ENCODE peak calls at places on chromosomes 6 and 20, in eight cellular contexts. One of them, this sample, is unnamed.

GRCh38 chr6:144349690-144350132 is 64.6 kb downstream of the UTRN start:
- DNase-seq in hepatocyte: no peak
- DNase-seq in AG04450: no peak
- DNase-seq in esophagus squamous epithelium: no peak
- DNase-seq in colonic mucosa: no peak
- DNase-seq in GM23338: no peak
- DNase-seq in A549: no peak
- DNase-seq in cardiac muscle cell: no peak
- DNase-seq in this sample: no peak

GRCh38 chr20:44658810-44659209 is 7.3 kb upstream of the ADA start:
- DNase-seq in AG04450: no peak
- DNase-seq in hepatocyte: no peak
- DNase-seq in GM23338: no peak
- DNase-seq in A549: no peak
- DNase-seq in colonic mucosa: no peak
- DNase-seq in esophagus squamous epithelium: no peak
- DNase-seq in cardiac muscle cell: no peak
- DNase-seq in this sample: no peak

GRCh38 chr6:129140571-129140970 is 257.6 kb downstream of the LAMA2 start:
- DNase-seq in esophagus squamous epithelium: no peak
- DNase-seq in A549: no peak
- DNase-seq in colonic mucosa: no peak
- DNase-seq in AG04450: peak
- DNase-seq in hepatocyte: no peak
- DNase-seq in cardiac muscle cell: no peak
- DNase-seq in GM23338: no peak
- DNase-seq in this sample: no peak

GRCh38 chr6:75154973-75155372 is 50.9 kb downstream of the COL12A1 start:
- DNase-seq in cardiac muscle cell: no peak
- DNase-seq in A549: no peak
- DNase-seq in esophagus squamous epithelium: no peak
- DNase-seq in hepatocyte: no peak
- DNase-seq in AG04450: no peak
- DNase-seq in GM23338: no peak
- DNase-seq in colonic mucosa: no peak
- DNase-seq in this sample: no peak

GRCh38 chr6:156030053-156030452 is 574.4 kb upstream of the NOX3 start:
- DNase-seq in hepatocyte: no peak
- DNase-seq in colonic mucosa: no peak
- DNase-seq in AG04450: no peak
- DNase-seq in A549: no peak
- DNase-seq in esophagus squamous epithelium: no peak
- DNase-seq in cardiac muscle cell: no peak
- DNase-seq in GM23338: no peak
- DNase-seq in this sample: no peak

GRCh38 chr6:107786709-107787588 is 37.2 kb downstream of the SCML4 start:
- DNase-seq in hepatocyte: no peak
- DNase-seq in AG04450: no peak
- DNase-seq in cardiac muscle cell: peak
- DNase-seq in colonic mucosa: no peak
- DNase-seq in esophagus squamous epithelium: no peak
- DNase-seq in A549: no peak
- DNase-seq in GM23338: no peak
- DNase-seq in this sample: no peak

GRCh38 chr6:96610019-96610418 is 47.1 kb downstream of the FHL5 start:
- DNase-seq in hepatocyte: no peak
- DNase-seq in colonic mucosa: no peak
- DNase-seq in GM23338: no peak
- DNase-seq in AG04450: no peak
- DNase-seq in cardiac muscle cell: no peak
- DNase-seq in A549: no peak
- DNase-seq in esophagus squamous epithelium: no peak
- DNase-seq in this sample: no peak

GRCh38 chr6:140544431-140544830 is 1170.0 kb upstream of the CITED2 start:
- DNase-seq in cardiac muscle cell: no peak
- DNase-seq in GM23338: no peak
- DNase-seq in esophagus squamous epithelium: no peak
- DNase-seq in AG04450: no peak
- DNase-seq in hepatocyte: no peak
- DNase-seq in A549: no peak
- DNase-seq in colonic mucosa: no peak
- DNase-seq in this sample: no peak

GRCh38 chr6:12258591-12258990 is 31.6 kb upstream of the EDN1 start:
- DNase-seq in colonic mucosa: no peak
- DNase-seq in A549: no peak
- DNase-seq in hepatocyte: no peak
- DNase-seq in GM23338: no peak
- DNase-seq in esophagus squamous epithelium: no peak
- DNase-seq in cardiac muscle cell: no peak
- DNase-seq in AG04450: no peak
- DNase-seq in this sample: no peak

GRCh38 chr6:24982231-24982630 is 46.5 kb upstream of the RIPOR2 start:
- DNase-seq in GM23338: no peak
- DNase-seq in A549: no peak
- DNase-seq in AG04450: no peak
- DNase-seq in esophagus squamous epithelium: no peak
- DNase-seq in hepatocyte: no peak
- DNase-seq in cardiac muscle cell: no peak
- DNase-seq in colonic mucosa: no peak
- DNase-seq in this sample: no peak

GRCh38 chr6:12614468-12614867 is 102.1 kb upstream of the PHACTR1 start:
- DNase-seq in cardiac muscle cell: no peak
- DNase-seq in hepatocyte: no peak
- DNase-seq in esophagus squamous epithelium: no peak
- DNase-seq in colonic mucosa: no peak
- DNase-seq in AG04450: no peak
- DNase-seq in A549: no peak
- DNase-seq in GM23338: no peak
- DNase-seq in this sample: no peak

GRCh38 chr6:21080221-21080620 is 513.3 kb upstream of the SOX4 start:
- DNase-seq in AG04450: no peak
- DNase-seq in cardiac muscle cell: no peak
- DNase-seq in A549: no peak
- DNase-seq in esophagus squamous epithelium: no peak
- DNase-seq in GM23338: no peak
- DNase-seq in hepatocyte: no peak
- DNase-seq in colonic mucosa: peak
- DNase-seq in this sample: no peak

GRCh38 chr6:169933251-169933821 is 181.9 kb downstream of the ERMARD start:
- DNase-seq in AG04450: no peak
- DNase-seq in esophagus squamous epithelium: no peak
- DNase-seq in cardiac muscle cell: no peak
- DNase-seq in GM23338: no peak
- DNase-seq in colonic mucosa: peak
- DNase-seq in hepatocyte: no peak
- DNase-seq in A549: no peak
- DNase-seq in this sample: no peak

GRCh38 chr6:8017276-8017701 is 46.9 kb downstream of the BLOC1S5 start:
- DNase-seq in cardiac muscle cell: no peak
- DNase-seq in A549: no peak
- DNase-seq in hepatocyte: no peak
- DNase-seq in GM23338: no peak
- DNase-seq in AG04450: no peak
- DNase-seq in esophagus squamous epithelium: no peak
- DNase-seq in colonic mucosa: no peak
- DNase-seq in this sample: no peak

GRCh38 chr6:159992366-159992765 is 23.5 kb downstream of the IGF2R start:
- DNase-seq in hepatocyte: no peak
- DNase-seq in esophagus squamous epithelium: no peak
- DNase-seq in AG04450: no peak
- DNase-seq in colonic mucosa: no peak
- DNase-seq in cardiac muscle cell: no peak
- DNase-seq in GM23338: no peak
- DNase-seq in A549: no peak
- DNase-seq in this sample: no peak

GRCh38 chr6:159988983-159989454 is 20.1 kb downstream of the IGF2R start:
- DNase-seq in esophagus squamous epithelium: no peak
- DNase-seq in hepatocyte: no peak
- DNase-seq in cardiac muscle cell: no peak
- DNase-seq in GM23338: no peak
- DNase-seq in AG04450: no peak
- DNase-seq in A549: no peak
- DNase-seq in colonic mucosa: no peak
- DNase-seq in this sample: no peak

GRCh38 chr6:159985296-159985940 is 16.5 kb downstream of the IGF2R start:
- DNase-seq in GM23338: no peak
- DNase-seq in esophagus squamous epithelium: no peak
- DNase-seq in A549: no peak
- DNase-seq in hepatocyte: no peak
- DNase-seq in colonic mucosa: no peak
- DNase-seq in AG04450: no peak
- DNase-seq in cardiac muscle cell: no peak
- DNase-seq in this sample: no peak

GRCh38 chr6:159989471-159989870 is 20.6 kb downstream of the IGF2R start:
- DNase-seq in cardiac muscle cell: no peak
- DNase-seq in colonic mucosa: no peak
- DNase-seq in AG04450: no peak
- DNase-seq in hepatocyte: no peak
- DNase-seq in esophagus squamous epithelium: no peak
- DNase-seq in A549: no peak
- DNase-seq in GM23338: no peak
- DNase-seq in this sample: no peak

GRCh38 chr6:159989882-159990480 is 21.1 kb downstream of the IGF2R start:
- DNase-seq in AG04450: no peak
- DNase-seq in cardiac muscle cell: no peak
- DNase-seq in A549: no peak
- DNase-seq in hepatocyte: no peak
- DNase-seq in esophagus squamous epithelium: no peak
- DNase-seq in GM23338: no peak
- DNase-seq in colonic mucosa: no peak
- DNase-seq in this sample: no peak
- H3K4me3 ChIP-seq in AG04450: no peak
- H3K4me3 ChIP-seq in cardiac muscle cell: no peak
- H3K4me3 ChIP-seq in A549: no peak
- H3K4me3 ChIP-seq in hepatocyte: no peak
- H3K4me3 ChIP-seq in esophagus squamous epithelium: no peak
- H3K4me3 ChIP-seq in GM23338: no peak
- H3K4me3 ChIP-seq in colonic mucosa: no peak
- H3K4me3 ChIP-seq in this sample: no peak

GRCh38 chr6:31585531-31585930 is 546 bp upstream of the LST1 start:
- DNase-seq in A549: no peak
- DNase-seq in cardiac muscle cell: no peak
- DNase-seq in GM23338: peak
- DNase-seq in colonic mucosa: no peak
- DNase-seq in AG04450: no peak
- DNase-seq in hepatocyte: no peak
- DNase-seq in esophagus squamous epithelium: no peak
- DNase-seq in this sample: no peak
- TF ChIP-seq CTCF in A549: peak
- TF ChIP-seq CTCF in cardiac muscle cell: peak
- TF ChIP-seq CTCF in GM23338: peak
- TF ChIP-seq CTCF in colonic mucosa: no peak
- TF ChIP-seq CTCF in AG04450: peak
- TF ChIP-seq CTCF in hepatocyte: no peak
- TF ChIP-seq CTCF in esophagus squamous epithelium: no peak
- TF ChIP-seq CTCF in this sample: peak

GRCh38 chr6:150878347-150879213 is 13.1 kb downstream of the MTHFD1L start:
- DNase-seq in esophagus squamous epithelium: no peak
- DNase-seq in cardiac muscle cell: no peak
- DNase-seq in hepatocyte: no peak
- DNase-seq in colonic mucosa: no peak
- DNase-seq in GM23338: peak
- DNase-seq in AG04450: no peak
- DNase-seq in A549: no peak
- DNase-seq in this sample: no peak
- H3K4me3 ChIP-seq in esophagus squamous epithelium: no peak
- H3K4me3 ChIP-seq in cardiac muscle cell: no peak
- H3K4me3 ChIP-seq in hepatocyte: no peak
- H3K4me3 ChIP-seq in colonic mucosa: no peak
- H3K4me3 ChIP-seq in GM23338: peak
- H3K4me3 ChIP-seq in AG04450: no peak
- H3K4me3 ChIP-seq in A549: no peak
- H3K4me3 ChIP-seq in this sample: no peak

GRCh38 chr20:45985573-45985972 is 13.6 kb upstream of the ZNF335 start:
- DNase-seq in A549: no peak
- DNase-seq in GM23338: peak
- DNase-seq in colonic mucosa: no peak
- DNase-seq in hepatocyte: no peak
- DNase-seq in cardiac muscle cell: no peak
- DNase-seq in esophagus squamous epithelium: no peak
- DNase-seq in AG04450: no peak
- DNase-seq in this sample: no peak
- TF ChIP-seq CTCF in A549: no peak
- TF ChIP-seq CTCF in GM23338: peak
- TF ChIP-seq CTCF in colonic mucosa: no peak
- TF ChIP-seq CTCF in hepatocyte: no peak
- TF ChIP-seq CTCF in cardiac muscle cell: peak
- TF ChIP-seq CTCF in esophagus squamous epithelium: no peak
- TF ChIP-seq CTCF in AG04450: no peak
- TF ChIP-seq CTCF in this sample: peak

This sample was measured in AG09309.